ENCODE peak calls at places on chromosomes 5 and 9, in six cellular contexts. T is neural crest cell; R is effector memory CD4-positive, alpha-beta T cell; I is type B pancreatic cell; H is kidney tubule cell; J is H1. N is an unnamed sample.

GRCh38 chr5:173324115-173325001 is 3.9 kb downstream of the STC2 start:
- DNase-seq in H (peak; percentile 65), T (no peak), J (no peak), I (no peak), R (no peak), N (peak; percentile 98)

GRCh38 chr5:2388005-2388361 is 363.5 kb downstream of the IRX2 start:
- DNase-seq in J (no peak), H (no peak), I (no peak), T (no peak), R (no peak), N (no peak)

GRCh38 chr9:72665421-72665820 is 144.0 kb downstream of the TMC1 start:
- DNase-seq in R (no peak), H (peak; percentile 80), T (no peak), I (no peak), J (no peak), N (no peak)

GRCh38 chr9:107999011-107999410 is 509.4 kb upstream of the KLF4 start:
- DNase-seq in H (no peak), J (peak; percentile 50), I (no peak), T (no peak), R (no peak), N (no peak)

GRCh38 chr5:159156839-159157238 is 52.5 kb downstream of the RNF145 start:
- DNase-seq in H (peak; percentile 76), I (no peak), R (no peak), J (no peak), T (peak; percentile 18), N (peak; percentile 45)

GRCh38 chr9:5455181-5455580 is 4.8 kb downstream of the CD274 start:
- DNase-seq in T (no peak), H (peak; percentile 88), R (no peak), I (no peak), J (no peak), N (no peak)

GRCh38 chr5:172973127-172973916 is 10.2 kb upstream of the ATP6V0E1 start:
- DNase-seq in T (no peak), I (no peak), R (no peak), H (peak; percentile 33), J (no peak), N (no peak)

GRCh38 chr9:130337318-130337717 is 71.8 kb downstream of the HMCN2 start:
- DNase-seq in R (no peak), I (no peak), H (no peak), J (no peak), T (no peak), N (no peak)

GRCh38 chr9:123283455-123283854 is 15.1 kb upstream of the STRBP start:
- DNase-seq in T (no peak), H (no peak), I (no peak), R (no peak), J (no peak), N (no peak)

GRCh38 chr5:176716320-176716719 is 69.0 kb downstream of the TSPAN17 start:
- DNase-seq in J (no peak), T (no peak), I (no peak), H (peak; percentile 57), R (no peak), N (peak; percentile 75)

GRCh38 chr5:173547579-173547978 is 68.9 kb downstream of the BOD1 start:
- DNase-seq in J (no peak), I (no peak), H (peak; percentile 98), R (no peak), T (no peak), N (no peak)

GRCh38 chr9:119009253-119009652 is 360.0 kb downstream of the BRINP1 start:
- DNase-seq in H (peak; percentile 95), R (no peak), I (no peak), T (no peak), J (no peak), N (no peak)

GRCh38 chr5:170538970-170539586 is 35.3 kb downstream of the KCNIP1 start:
- DNase-seq in J (no peak), H (no peak), I (no peak), R (no peak), T (no peak), N (no peak)

N was measured in BE2C.